ENCODE peak calls at places on chromosomes 3 and 15, in four cellular contexts. M is mesothelial cell of epicardium, E is dorsolateral prefrontal cortex, T is WERI-Rb-1. N is an unnamed sample.

GRCh38 chr3:46228259-46229222 is 13.7 kb upstream of the CCR3 start:
- DNase-seq in M (no peak), E (no peak), T (no peak), N (no peak)

GRCh38 chr3:101513419-101513986 is 491 bp upstream of the SENP7 start:
- DNase-seq in M (no peak), E (no peak), T (no peak), N (peak; percentile 74)

GRCh38 chr15:78208887-78209645 is 25.3 kb downstream of the ACSBG1 start:
- DNase-seq in M (peak; percentile 40), E (no peak), T (no peak), N (no peak)

GRCh38 chr3:120988994-120989393 is 81.0 kb downstream of the STXBP5L start:
- DNase-seq in M (no peak), E (no peak), T (no peak), N (no peak)

GRCh38 chr3:59775781-59776270 is 726.0 kb upstream of the CFAP20DC start:
- DNase-seq in M (no peak), E (no peak), T (peak; percentile 65), N (no peak)

GRCh38 chr15:84886211-84886983 is 1.9 kb downstream of the SLC28A1 start:
- DNase-seq in M (no peak), E (no peak), T (no peak), N (no peak)

GRCh38 chr15:33865416-33865815 is 102.9 kb upstream of the CHRM5 start:
- DNase-seq in M (no peak), E (no peak), T (no peak), N (no peak)

GRCh38 chr3:116951610-116952009 is 242.0 kb downstream of the TUSC7 start:
- DNase-seq in M (no peak), E (no peak), T (no peak), N (no peak)

GRCh38 chr3:184471439-184471838 is 90.1 kb upstream of the EPHB3 start:
- DNase-seq in M (no peak), E (no peak), T (no peak), N (no peak)

GRCh38 chr3:195240171-195240701 is 30.7 kb downstream of the XXYLT1 start:
- DNase-seq in M (peak; percentile 33), E (no peak), T (no peak), N (no peak)

GRCh38 chr3:190401943-190402342 is 14.0 kb downstream of the CLDN16 start:
- DNase-seq in M (no peak), E (no peak), T (no peak), N (no peak)

GRCh38 chr3:58049143-58049785 is 41.0 kb downstream of the FLNB start:
- DNase-seq in M (peak; percentile 67), E (no peak), T (no peak), N (no peak)

GRCh38 chr3:148269816-148270215 is 427.9 kb upstream of the AGTR1 start:
- DNase-seq in M (no peak), E (no peak), T (no peak), N (no peak)

GRCh38 chr3:39180183-39180545 is 12.2 kb downstream of the XIRP1 start:
- DNase-seq in M (no peak), E (no peak), T (no peak), N (peak; percentile 36)

GRCh38 chr3:20916966-20917606 is 731.1 kb upstream of the SGO1 start:
- DNase-seq in M (no peak), E (no peak), T (no peak), N (no peak)

GRCh38 chr3:13494463-13495350 is 14.6 kb downstream of the HDAC11 start:
- DNase-seq in M (no peak), E (peak; percentile 84), T (no peak), N (peak; percentile 30)

GRCh38 chr3:48414376-48415250 is 15.3 kb downstream of the PLXNB1 start:
- DNase-seq in M (no peak), E (peak; percentile 63), T (no peak), N (no peak)

GRCh38 chr15:70086636-70087035 is 11.1 kb downstream of the TLE3 start:
- DNase-seq in M (no peak), E (no peak), T (no peak), N (no peak)

GRCh38 chr3:64238971-64239667 is 13.9 kb upstream of the PRICKLE2 start:
- DNase-seq in M (peak; percentile 74), E (peak; percentile 62), T (peak; percentile 87), N (no peak)

GRCh38 chr3:58063424-58063823 is 55.2 kb downstream of the FLNB start:
- DNase-seq in M (no peak), E (no peak), T (no peak), N (no peak)

GRCh38 chr3:169264711-169265110 is 398.8 kb downstream of the MECOM start:
- DNase-seq in M (peak; percentile 50), E (no peak), T (no peak), N (no peak)

DNA sequence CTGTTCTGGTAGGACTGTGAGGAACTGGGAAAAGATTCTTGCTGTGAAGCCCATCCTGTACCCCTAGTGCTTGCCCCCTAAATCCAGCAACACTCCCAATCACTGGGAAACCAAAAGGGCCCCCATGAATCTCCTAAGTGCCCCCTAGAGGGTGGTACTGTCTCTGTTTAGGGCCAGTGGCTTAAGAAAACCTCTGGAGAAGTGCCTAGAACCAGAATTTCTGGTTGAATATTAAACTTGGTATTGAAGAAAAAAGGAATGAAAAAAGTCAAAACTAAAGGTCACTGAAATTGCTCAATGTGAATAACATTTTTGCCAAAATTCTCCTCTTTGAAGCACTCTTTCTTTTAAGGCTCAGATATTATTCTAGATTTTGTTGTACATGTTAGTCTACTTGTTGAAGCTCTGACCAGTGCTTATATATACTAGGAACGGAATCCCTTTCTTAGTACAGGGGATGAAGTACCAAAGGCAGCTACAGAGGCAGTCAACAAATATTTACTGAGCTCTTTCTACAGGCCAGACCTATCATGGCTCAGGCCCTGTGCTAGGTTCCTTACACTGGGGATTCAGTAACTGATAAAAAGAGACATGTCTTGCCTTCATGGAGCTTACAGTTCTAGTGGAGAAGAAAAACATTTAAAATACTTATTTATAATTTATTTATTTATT is 138.8 kb downstream of the MYLK start:
- DNase-seq in M (no peak), E (no peak), T (no peak), N (no peak)
- TF ChIP-seq CTCF in M (no peak), E (peak; percentile 38), T (peak; percentile 34), N (peak; percentile 28)

GRCh38 chr3:197042539-197042938 is 12.9 kb upstream of the MELTF start:
- DNase-seq in M (no peak), E (no peak), T (no peak), N (no peak)

GRCh38 chr3:197041875-197042488 is 12.4 kb upstream of the MELTF start:
- DNase-seq in M (no peak), E (no peak), T (no peak), N (no peak)

GRCh38 chr3:197035577-197035976 is 6.0 kb upstream of the MELTF start:
- DNase-seq in M (no peak), E (no peak), T (no peak), N (no peak)

GRCh38 chr3:197038604-197039003 is 9.0 kb upstream of the MELTF start:
- DNase-seq in M (no peak), E (no peak), T (no peak), N (no peak)

DNA sequence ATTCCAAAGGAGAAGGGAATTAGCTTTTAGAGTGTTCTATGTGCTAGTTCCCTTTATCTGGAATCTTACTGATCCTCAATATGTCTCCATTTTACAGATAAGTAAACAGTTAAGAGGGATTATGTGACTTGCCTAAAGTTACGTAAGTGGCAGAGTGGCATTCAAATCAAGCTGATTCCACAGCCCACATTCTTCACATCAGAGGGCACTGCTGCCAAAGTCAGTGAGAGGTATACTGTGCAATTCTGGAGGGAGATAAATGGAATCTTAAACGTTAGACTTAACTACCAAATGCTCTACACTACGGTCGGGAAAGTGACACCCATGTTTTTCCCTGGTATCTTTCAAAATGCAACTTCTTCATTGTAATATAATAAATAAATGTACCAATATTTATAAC is 11.1 kb upstream of the MELTF start:
- DNase-seq in M (no peak), E (no peak), T (no peak), N (no peak)
- TF ChIP-seq CTCF in M (no peak), E (no peak), T (no peak), N (no peak)

GRCh38 chr15:67918205-67918861 is 78.5 kb upstream of the RNU6-1 start:
- DNase-seq in M (no peak), E (no peak), T (no peak), N (no peak)
- TF ChIP-seq CTCF in M (no peak), E (no peak), T (no peak), N (no peak)

DNA sequence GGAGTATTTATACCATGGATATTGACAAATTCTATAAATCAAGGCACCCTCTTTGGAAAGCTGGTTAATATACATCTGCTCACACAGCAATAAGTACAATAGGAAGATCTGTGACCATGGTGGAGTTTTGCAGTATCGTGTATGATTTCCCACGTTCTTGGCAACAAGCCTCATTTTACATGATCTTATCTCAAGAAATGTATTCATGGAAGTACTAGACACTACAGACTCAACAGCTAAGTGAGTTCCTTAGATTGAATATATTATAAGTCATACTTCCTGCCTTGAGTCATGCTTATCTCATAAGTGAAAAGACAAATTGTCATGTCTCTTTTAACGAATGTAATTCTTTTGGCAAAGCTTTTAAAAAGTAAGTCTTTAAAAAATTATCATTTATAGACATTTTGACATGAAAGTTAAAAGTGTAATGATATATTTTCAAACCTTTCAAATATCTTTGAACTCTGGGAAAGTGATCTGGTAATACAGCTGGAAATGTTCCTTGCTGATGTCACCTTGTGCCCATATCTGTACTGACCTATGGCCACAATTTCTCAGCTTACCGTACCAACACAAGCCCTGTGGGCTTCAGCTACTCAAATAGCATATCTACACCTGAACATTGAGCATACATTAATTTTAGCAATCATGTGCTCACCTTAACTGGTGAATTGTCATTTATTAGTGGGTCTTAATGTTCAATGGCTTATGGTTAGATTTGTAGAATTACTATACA is 130.3 kb upstream of the TMC3 start:
- DNase-seq in M (no peak), E (no peak), T (no peak), N (no peak)
- TF ChIP-seq CTCF in M (no peak), E (no peak), T (no peak), N (no peak)

GRCh38 chr3:189272500-189273119 is 100.8 kb downstream of the TPRG1 start:
- DNase-seq in M (no peak), E (no peak), T (no peak), N (peak; percentile 13)

GRCh38 chr3:189270248-189270832 is 98.6 kb downstream of the TPRG1 start:
- DNase-seq in M (peak; percentile 45), E (peak; percentile 48), T (peak; percentile 51), N (no peak)

GRCh38 chr3:189269356-189269755 is 97.6 kb downstream of the TPRG1 start:
- DNase-seq in M (no peak), E (no peak), T (no peak), N (no peak)

GRCh38 chr3:189262746-189263145 is 91.0 kb downstream of the TPRG1 start:
- DNase-seq in M (no peak), E (no peak), T (no peak), N (no peak)

GRCh38 chr3:189267981-189268613 is 96.3 kb downstream of the TPRG1 start:
- DNase-seq in M (no peak), E (no peak), T (no peak), N (no peak)
- TF ChIP-seq CTCF in M (peak; percentile 14), E (no peak), T (no peak), N (no peak)

GRCh38 chr15:48025118-48025517 is 95.7 kb upstream of the SLC24A5 start:
- DNase-seq in M (no peak), E (no peak), T (no peak), N (no peak)
- TF ChIP-seq CTCF in M (no peak), E (no peak), T (peak; percentile 8), N (no peak)

DNA sequence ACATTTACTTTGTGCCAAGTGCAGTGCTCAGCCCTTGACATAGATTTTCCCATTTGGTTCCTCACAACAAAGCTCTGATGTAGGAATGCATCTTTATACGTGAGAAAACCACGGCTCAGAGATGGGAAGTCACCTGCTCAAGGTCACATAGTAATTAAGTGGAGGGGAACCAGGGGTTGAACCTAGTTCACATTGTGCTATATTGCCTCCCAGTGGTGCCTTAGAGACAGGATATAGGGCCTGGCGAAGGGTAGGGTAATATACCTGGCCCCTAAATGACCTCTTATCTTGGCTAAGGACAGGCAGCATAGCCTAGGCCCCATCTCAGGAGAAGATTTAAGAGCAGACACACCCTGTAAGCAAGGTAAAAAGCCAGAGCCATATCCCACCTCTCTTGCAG is 71.5 kb downstream of the FOXP1 start:
- DNase-seq in M (no peak), E (no peak), T (no peak), N (peak; percentile 30)
- TF ChIP-seq CTCF in M (no peak), E (no peak), T (no peak), N (peak; percentile 32)

N was measured in GM13977.